ENCODE peak calls at places on chromosome 4, in ten cellular contexts. L is A549, Q is endothelial cell of umbilical vein, A is IMR-90, M is ovary, Z is spleen, Y is upper lobe of left lung, P is uterus, V is breast epithelium, F is adrenal gland. O is an unnamed sample.
A peak's percentile ranks its signal among the peaks of the same experiment; 100 is the strongest.

GRCh38 chr4:71872767-71873422 is 89.0 kb upstream of the GC start:
- DNase-seq in L (no peak), Q (no peak), A (no peak), M (no peak), Z (no peak), Y (no peak), P (no peak), V (no peak), F (no peak), O (no peak)

GRCh38 chr4:145619639-145619996 is 433 bp downstream of the MMAA start:
- DNase-seq in L (peak; percentile 78), Q (no peak), A (peak; percentile 57), M (peak; percentile 34), Z (peak; percentile 80), Y (no peak), P (peak; percentile 38), V (peak; percentile 52), F (peak; percentile 50), O (peak; percentile 82)

GRCh38 chr4:152150214-152150613 is 385.7 kb downstream of the FBXW7 start:
- DNase-seq in L (no peak), Q (no peak), A (no peak), M (no peak), Z (no peak), Y (no peak), P (no peak), V (no peak), F (no peak), O (no peak)

GRCh38 chr4:163693211-163693610 is 198.7 kb downstream of the TMA16 start:
- DNase-seq in L (no peak), Q (no peak), A (peak; percentile 83), M (no peak), Z (no peak), Y (no peak), P (no peak), V (no peak), F (no peak), O (no peak)

GRCh38 chr4:36446275-36446674 is 164.9 kb downstream of the DTHD1 start:
- DNase-seq in L (no peak), Q (no peak), A (no peak), M (no peak), Z (no peak), Y (no peak), P (no peak), V (no peak), F (no peak), O (no peak)

GRCh38 chr4:25844957-25845712 is 17.7 kb downstream of the SEL1L3 start:
- DNase-seq in L (no peak), Q (no peak), A (no peak), M (no peak), Z (no peak), Y (no peak), P (no peak), V (no peak), F (no peak), O (no peak)

GRCh38 chr4:4590496-4590895 is 48.6 kb upstream of the STX18 start:
- DNase-seq in L (no peak), Q (peak; percentile 48), A (peak; percentile 80), M (no peak), Z (no peak), Y (no peak), P (no peak), V (no peak), F (no peak), O (no peak)

GRCh38 chr4:140095694-140096482 is 58.1 kb downstream of the MAML3 start:
- DNase-seq in L (peak; percentile 98), Q (peak; percentile 95), A (peak; percentile 100), M (no peak), Z (no peak), Y (no peak), P (no peak), V (no peak), F (peak; percentile 74), O (peak; percentile 27)

GRCh38 chr4:95550566-95550965 is 1.8 kb upstream of the UNC5C start:
- DNase-seq in L (no peak), Q (no peak), A (no peak), M (no peak), Z (no peak), Y (no peak), P (no peak), V (no peak), F (no peak), O (no peak)

GRCh38 chr4:164413743-164414142 is 340.2 kb upstream of the SMIM31 start:
- DNase-seq in L (no peak), Q (no peak), A (no peak), M (no peak), Z (no peak), Y (no peak), P (no peak), V (no peak), F (no peak), O (no peak)

GRCh38 chr4:90057091-90057490 is 70.1 kb upstream of the CCSER1 start:
- DNase-seq in L (no peak), Q (no peak), A (no peak), M (no peak), Z (no peak), Y (no peak), P (no peak), V (no peak), F (no peak), O (no peak)

GRCh38 chr4:171644430-171645057 is 168.7 kb upstream of the GALNTL6 start:
- DNase-seq in L (no peak), Q (no peak), A (no peak), M (no peak), Z (no peak), Y (no peak), P (no peak), V (no peak), F (no peak), O (no peak)

GRCh38 chr4:88442636-88443260 is 14.2 kb upstream of the HERC5 start:
- DNase-seq in L (no peak), Q (no peak), A (no peak), M (no peak), Z (no peak), Y (no peak), P (no peak), V (no peak), F (no peak), O (no peak)

GRCh38 chr4:13546855-13547562 is 2.7 kb upstream of the NKX3-2 start:
- DNase-seq in L (no peak), Q (no peak), A (no peak), M (no peak), Z (peak; percentile 83), Y (peak; percentile 89), P (no peak), V (no peak), F (no peak), O (peak; percentile 44)

GRCh38 chr4:39452860-39453587 is 5.7 kb downstream of the RPL9 start:
- DNase-seq in L (no peak), Q (no peak), A (no peak), M (no peak), Z (no peak), Y (no peak), P (no peak), V (no peak), F (no peak), O (no peak)
- TF ChIP-seq POLR2A in L (no peak), Q (peak; percentile 23), A (no peak), M (no peak), Z (no peak), Y (no peak), P (no peak), V (no peak), F (no peak), O (no peak)

GRCh38 chr4:3059896-3060295 is 14.4 kb downstream of the HTT-AS start:
- DNase-seq in L (no peak), Q (no peak), A (no peak), M (no peak), Z (no peak), Y (no peak), P (no peak), V (no peak), F (no peak), O (no peak)

GRCh38 chr4:3062466-3062865 is 11.9 kb downstream of the HTT-AS start:
- DNase-seq in L (no peak), Q (no peak), A (peak; percentile 76), M (no peak), Z (peak; percentile 42), Y (no peak), P (no peak), V (no peak), F (no peak), O (no peak)

GRCh38 chr4:3054169-3054759 is 20.1 kb downstream of the HTT-AS start:
- DNase-seq in L (no peak), Q (no peak), A (no peak), M (no peak), Z (no peak), Y (no peak), P (no peak), V (no peak), F (no peak), O (no peak)

GRCh38 chr4:3059090-3059428 is 15.3 kb downstream of the HTT-AS start:
- DNase-seq in L (no peak), Q (no peak), A (no peak), M (no peak), Z (peak; percentile 73), Y (no peak), P (no peak), V (no peak), F (no peak), O (no peak)
- H3K4me3 ChIP-seq in L (no peak overlapping the region), Q (no peak overlapping the region), A (no peak overlapping the region), M (no peak overlapping the region), Z (peak overlapping the region; percentile 23), Y (no peak overlapping the region), P (no peak overlapping the region), V (no peak overlapping the region), F (no peak overlapping the region), O (no peak overlapping the region)

GRCh38 chr4:128308986-128309385 is 21.4 kb upstream of the PGRMC2 start:
- DNase-seq in L (no peak), Q (no peak), A (peak; percentile 50), M (no peak), Z (no peak), Y (no peak), P (no peak), V (no peak), F (no peak), O (no peak)
- H3K4me1 ChIP-seq in L (peaks cover 14% of the 10 kb centered on the region), Q (peaks cover 6% of the 10 kb centered on the region), A (peaks cover 10% of the 10 kb centered on the region), M (peaks cover 7% of the 10 kb centered on the region), Z (no peaks in the 10 kb centered on the region), Y (no peaks in the 10 kb centered on the region), P (no peaks in the 10 kb centered on the region), V (no peaks in the 10 kb centered on the region), F (peaks cover 14% of the 10 kb centered on the region), O (peaks cover 25% of the 10 kb centered on the region)

GRCh38 chr4:121819216-121819980 is 4.3 kb downstream of the CCNA2 start:
- DNase-seq in L (no peak), Q (peak; percentile 44), A (no peak), M (no peak), Z (no peak), Y (no peak), P (no peak), V (no peak), F (no peak), O (no peak)

GRCh38 chr4:121817701-121818100 is 6.0 kb downstream of the CCNA2 start:
- DNase-seq in L (no peak), Q (no peak), A (no peak), M (no peak), Z (no peak), Y (no peak), P (no peak), V (no peak), F (no peak), O (no peak)

GRCh38 chr4:121818215-121818614 is 5.5 kb downstream of the CCNA2 start:
- DNase-seq in L (no peak), Q (no peak), A (no peak), M (no peak), Z (no peak), Y (no peak), P (no peak), V (no peak), F (no peak), O (no peak)

GRCh38 chr4:121814756-121815155 is 8.9 kb downstream of the CCNA2 start:
- DNase-seq in L (no peak), Q (no peak), A (peak; percentile 60), M (no peak), Z (no peak), Y (no peak), P (no peak), V (no peak), F (no peak), O (no peak)

GRCh38 chr4:121817006-121817405 is 6.7 kb downstream of the CCNA2 start:
- DNase-seq in L (no peak), Q (no peak), A (no peak), M (no peak), Z (no peak), Y (no peak), P (no peak), V (no peak), F (no peak), O (no peak)
- TF ChIP-seq POLR2A in L (no peak), Q (no peak), A (no peak), M (no peak), Z (no peak), Y (no peak), P (no peak), V (no peak), F (no peak), O (no peak)

O was measured in transverse colon.